ENCODE peak calls at places on chromosomes 6 and 20, in ten cellular contexts. One of them, this sample, is unnamed.
A peak's percentile ranks its signal among the peaks of the same experiment; 100 is the strongest.

GRCh38 chr6:6458166-6458565 is 130.4 kb upstream of the LY86 start:
- DNase-seq in immature natural killer cell: no peak
- DNase-seq in progenitor cell of endocrine pancreas: no peak
- DNase-seq in mucosa of gallbladder: no peak
- DNase-seq in astrocyte of the hippocampus: no peak
- DNase-seq in iPS DF 6.9: no peak
- DNase-seq in amniotic stem cell: no peak
- DNase-seq in AG10803: no peak
- DNase-seq in glutamatergic neuron: no peak
- DNase-seq in hypothalamus: no peak
- DNase-seq in this sample: no peak

GRCh38 chr20:58693226-58694006 is 816 bp downstream of the NPEPL1 start:
- DNase-seq in immature natural killer cell: no peak
- DNase-seq in progenitor cell of endocrine pancreas: no peak
- DNase-seq in mucosa of gallbladder: no peak
- DNase-seq in astrocyte of the hippocampus: peak; percentile 13
- DNase-seq in iPS DF 6.9: no peak
- DNase-seq in amniotic stem cell: no peak
- DNase-seq in AG10803: no peak
- DNase-seq in glutamatergic neuron: no peak
- DNase-seq in hypothalamus: no peak
- DNase-seq in this sample: no peak

GRCh38 chr20:58722877-58723627 is 30.5 kb downstream of the NPEPL1 start:
- DNase-seq in immature natural killer cell: no peak
- DNase-seq in progenitor cell of endocrine pancreas: no peak
- DNase-seq in mucosa of gallbladder: no peak
- DNase-seq in astrocyte of the hippocampus: no peak
- DNase-seq in iPS DF 6.9: no peak
- DNase-seq in amniotic stem cell: no peak
- DNase-seq in AG10803: no peak
- DNase-seq in glutamatergic neuron: no peak
- DNase-seq in hypothalamus: no peak
- DNase-seq in this sample: peak; percentile 81

GRCh38 chr6:132286298-132287019 is 114.8 kb downstream of the MOXD1 start:
- DNase-seq in immature natural killer cell: no peak
- DNase-seq in progenitor cell of endocrine pancreas: no peak
- DNase-seq in mucosa of gallbladder: no peak
- DNase-seq in astrocyte of the hippocampus: no peak
- DNase-seq in iPS DF 6.9: no peak
- DNase-seq in amniotic stem cell: no peak
- DNase-seq in AG10803: no peak
- DNase-seq in glutamatergic neuron: no peak
- DNase-seq in hypothalamus: no peak
- DNase-seq in this sample: no peak

GRCh38 chr20:41408986-41409385 is 42.4 kb upstream of the EMILIN3 start:
- DNase-seq in immature natural killer cell: peak; percentile 4
- DNase-seq in progenitor cell of endocrine pancreas: no peak
- DNase-seq in mucosa of gallbladder: no peak
- DNase-seq in astrocyte of the hippocampus: peak; percentile 39
- DNase-seq in iPS DF 6.9: no peak
- DNase-seq in amniotic stem cell: no peak
- DNase-seq in AG10803: no peak
- DNase-seq in glutamatergic neuron: no peak
- DNase-seq in hypothalamus: peak; percentile 65
- DNase-seq in this sample: no peak

GRCh38 chr20:37552415-37552814 is 24.7 kb upstream of the BLCAP start:
- DNase-seq in immature natural killer cell: no peak
- DNase-seq in progenitor cell of endocrine pancreas: no peak
- DNase-seq in mucosa of gallbladder: no peak
- DNase-seq in astrocyte of the hippocampus: peak; percentile 25
- DNase-seq in iPS DF 6.9: no peak
- DNase-seq in amniotic stem cell: no peak
- DNase-seq in AG10803: peak; percentile 26
- DNase-seq in glutamatergic neuron: no peak
- DNase-seq in hypothalamus: no peak
- DNase-seq in this sample: no peak

GRCh38 chr20:44014807-44015732 is 100.4 kb downstream of the TOX2 start:
- DNase-seq in immature natural killer cell: no peak
- DNase-seq in progenitor cell of endocrine pancreas: no peak
- DNase-seq in mucosa of gallbladder: no peak
- DNase-seq in astrocyte of the hippocampus: peak; percentile 63
- DNase-seq in iPS DF 6.9: no peak
- DNase-seq in amniotic stem cell: no peak
- DNase-seq in AG10803: no peak
- DNase-seq in glutamatergic neuron: no peak
- DNase-seq in hypothalamus: no peak
- DNase-seq in this sample: no peak

GRCh38 chr6:12356983-12357972 is 67.1 kb downstream of the EDN1 start:
- DNase-seq in immature natural killer cell: no peak
- DNase-seq in progenitor cell of endocrine pancreas: no peak
- DNase-seq in mucosa of gallbladder: no peak
- DNase-seq in astrocyte of the hippocampus: no peak
- DNase-seq in iPS DF 6.9: no peak
- DNase-seq in amniotic stem cell: no peak
- DNase-seq in AG10803: peak; percentile 80
- DNase-seq in glutamatergic neuron: no peak
- DNase-seq in hypothalamus: no peak
- DNase-seq in this sample: no peak

GRCh38 chr6:167699141-167700036 is 127.3 kb upstream of the AFDN start:
- DNase-seq in immature natural killer cell: peak; percentile 6
- DNase-seq in progenitor cell of endocrine pancreas: no peak
- DNase-seq in mucosa of gallbladder: peak; percentile 66
- DNase-seq in astrocyte of the hippocampus: no peak
- DNase-seq in iPS DF 6.9: no peak
- DNase-seq in amniotic stem cell: no peak
- DNase-seq in AG10803: peak; percentile 8
- DNase-seq in glutamatergic neuron: no peak
- DNase-seq in hypothalamus: no peak
- DNase-seq in this sample: no peak

GRCh38 chr6:42029881-42030280 is 20.4 kb upstream of the TAF8 start:
- DNase-seq in immature natural killer cell: no peak
- DNase-seq in progenitor cell of endocrine pancreas: no peak
- DNase-seq in mucosa of gallbladder: no peak
- DNase-seq in astrocyte of the hippocampus: no peak
- DNase-seq in iPS DF 6.9: no peak
- DNase-seq in amniotic stem cell: no peak
- DNase-seq in AG10803: no peak
- DNase-seq in glutamatergic neuron: no peak
- DNase-seq in hypothalamus: no peak
- DNase-seq in this sample: no peak

GRCh38 chr6:107712523-107713213 is 111.4 kb downstream of the SCML4 start:
- DNase-seq in immature natural killer cell: peak; percentile 42
- DNase-seq in progenitor cell of endocrine pancreas: no peak
- DNase-seq in mucosa of gallbladder: no peak
- DNase-seq in astrocyte of the hippocampus: no peak
- DNase-seq in iPS DF 6.9: no peak
- DNase-seq in amniotic stem cell: no peak
- DNase-seq in AG10803: peak; percentile 23
- DNase-seq in glutamatergic neuron: no peak
- DNase-seq in hypothalamus: no peak
- DNase-seq in this sample: no peak

GRCh38 chr6:99254616-99255550 is 94.6 kb downstream of the FAXC start:
- DNase-seq in immature natural killer cell: no peak
- DNase-seq in progenitor cell of endocrine pancreas: no peak
- DNase-seq in mucosa of gallbladder: no peak
- DNase-seq in astrocyte of the hippocampus: no peak
- DNase-seq in iPS DF 6.9: no peak
- DNase-seq in amniotic stem cell: no peak
- DNase-seq in AG10803: no peak
- DNase-seq in glutamatergic neuron: no peak
- DNase-seq in hypothalamus: no peak
- DNase-seq in this sample: no peak

GRCh38 chr6:15090145-15090579 is 155.7 kb upstream of the JARID2 start:
- DNase-seq in immature natural killer cell: no peak
- DNase-seq in progenitor cell of endocrine pancreas: no peak
- DNase-seq in mucosa of gallbladder: no peak
- DNase-seq in astrocyte of the hippocampus: peak; percentile 20
- DNase-seq in iPS DF 6.9: no peak
- DNase-seq in amniotic stem cell: no peak
- DNase-seq in AG10803: no peak
- DNase-seq in glutamatergic neuron: no peak
- DNase-seq in hypothalamus: no peak
- DNase-seq in this sample: no peak